ENCODE peak calls at places on chromosomes 6 and 20, in five cellular contexts. S is choroid plexus epithelial cell, M is Calu3, P is epithelial cell of esophagus, E is Panc1. X is an unnamed sample.
A peak's percentile ranks its signal among the peaks of the same experiment; 100 is the strongest.

GRCh38 chr6:42378125-42378524 is 73.6 kb downstream of the TRERF1 start:
- DNase-seq in M (no peak), S (no peak), E (no peak), P (no peak), X (no peak)

GRCh38 chr6:121463087-121463486 is 27.6 kb downstream of the GJA1 start:
- DNase-seq in P (no peak), E (no peak), M (no peak), S (no peak), X (no peak)

GRCh38 chr6:37433657-37434271 is 743 bp downstream of the CMTR1 start:
- DNase-seq in M (peak; percentile 36), P (peak; percentile 26), S (peak; percentile 30), E (no peak), X (no peak)

GRCh38 chr6:166650047-166650446 is 23.0 kb upstream of the RPS6KA2 start:
- DNase-seq in P (no peak), M (no peak), E (no peak), S (no peak), X (no peak)

GRCh38 chr6:63097222-63097621 is 114.0 kb upstream of the FKBP1C start:
- DNase-seq in S (no peak), M (no peak), P (no peak), E (no peak), X (no peak)

GRCh38 chr6:158467923-158468322 is 92.0 kb upstream of the TMEM181 start:
- DNase-seq in M (no peak), S (peak; percentile 50), P (no peak), E (no peak), X (no peak)

GRCh38 chr6:6930223-6930880 is 177.4 kb upstream of the RREB1 start:
- DNase-seq in M (no peak), P (no peak), E (no peak), S (no peak), X (no peak)

GRCh38 chr20:5544175-5544574 is 206.0 kb upstream of the SHLD1 start:
- DNase-seq in M (no peak), E (no peak), P (no peak), S (no peak), X (no peak)

GRCh38 chr6:41602422-41602743 is 35.9 kb upstream of the MDFI start:
- DNase-seq in E (no peak), P (no peak), M (no peak), S (no peak), X (no peak)

GRCh38 chr20:34907616-34908469 is 31.4 kb downstream of the ACSS2 start:
- DNase-seq in M (peak; percentile 66), E (peak; percentile 76), S (peak; percentile 54), P (peak; percentile 98), X (no peak)

GRCh38 chr20:58683132-58683531 is 9.5 kb upstream of the NPEPL1 start:
- DNase-seq in M (no peak), E (no peak), S (no peak), P (no peak), X (no peak)

DNA sequence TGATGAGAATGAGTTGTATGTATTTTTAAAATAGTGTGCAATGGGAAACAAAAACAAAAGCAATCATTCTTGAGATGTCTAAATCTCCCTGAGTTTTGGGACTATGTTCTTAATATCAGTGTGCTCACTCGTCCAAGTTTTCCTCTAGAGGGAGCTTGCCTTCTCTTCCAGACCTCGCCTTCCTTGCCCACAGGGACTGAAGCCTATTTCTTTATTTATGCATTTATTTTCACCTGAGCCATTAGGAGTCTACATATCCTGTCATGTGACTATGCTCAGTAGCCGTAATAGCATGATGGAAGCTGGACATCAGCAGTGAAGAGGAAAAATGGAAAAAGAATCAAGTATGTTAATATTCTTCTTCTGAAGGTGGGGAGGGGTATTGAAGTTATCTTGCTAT is 131.2 kb downstream of the SH3BGRL2 start:
- DNase-seq in M (peak; percentile 13), E (no peak), P (peak; percentile 22), S (peak; percentile 48), X (no peak)
- TF ChIP-seq CTCF in M (peak; percentile 13), E (peak; percentile 62), P (peak; percentile 54), S (peak; percentile 65), X (peak; percentile 26)

GRCh38 chr20:23517719-23518118 is 26.8 kb downstream of the CST8 start:
- DNase-seq in P (no peak), M (no peak), E (no peak), S (no peak), X (no peak)
- TF ChIP-seq CTCF in P (no peak), M (no peak), E (no peak), S (no peak), X (no peak)

DNA sequence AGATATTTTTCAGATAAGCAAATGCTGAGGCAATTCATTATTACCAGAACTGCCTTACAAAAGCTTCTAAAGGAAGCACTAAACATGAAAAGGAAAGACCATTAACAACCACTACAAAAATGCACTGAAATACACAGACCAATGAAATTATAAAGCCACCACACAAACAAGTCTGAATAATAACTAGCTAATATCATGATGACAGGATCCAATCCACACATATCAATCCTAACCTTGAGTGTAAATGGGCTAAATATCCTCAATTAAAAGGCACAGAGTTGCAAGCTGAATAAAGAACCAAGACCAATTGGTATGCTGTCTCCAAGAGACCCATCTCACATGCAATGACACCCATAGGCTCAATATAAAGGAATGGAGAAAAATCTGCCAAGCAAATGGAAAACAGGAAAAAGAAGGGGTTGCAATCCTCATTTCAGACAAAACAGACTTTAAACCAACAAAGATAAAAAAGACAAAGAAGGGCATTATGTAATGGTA is 58.0 kb upstream of the PHIP start:
- DNase-seq in S (no peak), P (no peak), M (no peak), E (no peak), X (no peak)
- TF ChIP-seq CTCF in S (no peak), P (no peak), M (no peak), E (no peak), X (no peak)

GRCh38 chr6:155335265-155335664 is 21.0 kb upstream of the TFB1M start:
- DNase-seq in M (no peak), E (no peak), P (no peak), S (no peak), X (no peak)

GRCh38 chr6:155344341-155345006 is 30.2 kb upstream of the TFB1M start:
- DNase-seq in P (no peak), M (no peak), S (no peak), E (no peak), X (no peak)

GRCh38 chr6:155341130-155341828 is 27.0 kb upstream of the TFB1M start:
- DNase-seq in E (no peak), P (no peak), M (no peak), S (peak; percentile 67), X (no peak)

GRCh38 chr6:155340464-155341129 is 26.3 kb upstream of the TFB1M start:
- DNase-seq in E (no peak), P (peak; percentile 36), M (peak; percentile 23), S (peak; percentile 77), X (no peak)
- TF ChIP-seq CTCF in E (peak; percentile 13), P (peak; percentile 34), M (no peak), S (peak; percentile 75), X (no peak)

GRCh38 chr6:106448000-106448426 is 87.5 kb downstream of the CRYBG1 start:
- DNase-seq in P (no peak), M (no peak), E (no peak), S (no peak), X (no peak)
- TF ChIP-seq CTCF in P (no peak), M (no peak), E (no peak), S (no peak), X (no peak)

DNA sequence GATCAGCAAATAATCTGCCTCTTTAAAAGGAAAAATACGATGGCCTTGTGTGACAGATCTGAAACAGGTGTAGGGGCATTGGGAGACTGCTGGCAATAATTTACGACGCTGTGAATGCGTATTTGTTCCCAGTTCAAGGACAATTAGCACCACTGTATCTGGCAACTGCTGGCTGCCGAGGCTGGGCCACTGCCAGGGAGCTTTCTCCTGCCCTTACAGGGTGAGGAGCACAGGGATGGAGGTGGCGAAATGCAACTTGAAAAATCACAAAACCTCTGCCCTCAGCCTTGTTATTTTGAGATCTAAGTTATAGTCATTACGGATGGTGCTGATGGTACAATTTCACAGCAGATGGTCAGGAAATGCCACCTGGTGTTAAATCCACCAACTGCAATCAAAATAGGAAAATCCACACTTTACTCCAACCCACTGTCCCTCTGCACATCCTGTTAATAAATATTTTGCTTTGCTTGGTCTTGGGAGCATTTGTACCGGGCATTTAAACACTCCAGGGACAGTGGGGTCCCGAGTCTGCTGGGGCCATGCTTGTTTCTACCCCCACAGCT is 6.4 kb downstream of the MYLK4 start:
- DNase-seq in E (no peak), S (peak; percentile 53), M (no peak), P (no peak), X (no peak)
- TF ChIP-seq CTCF in E (peak; percentile 57), S (peak; percentile 68), M (peak; percentile 19), P (peak; percentile 31), X (peak; percentile 35)

GRCh38 chr20:63496404-63497120 is 2.3 kb downstream of the EEF1A2 start:
- DNase-seq in M (no peak), P (no peak), S (no peak), E (no peak), X (no peak)
- TF ChIP-seq CTCF in M (peak; percentile 16), P (no peak), S (no peak), E (no peak), X (peak; percentile 40)

DNA sequence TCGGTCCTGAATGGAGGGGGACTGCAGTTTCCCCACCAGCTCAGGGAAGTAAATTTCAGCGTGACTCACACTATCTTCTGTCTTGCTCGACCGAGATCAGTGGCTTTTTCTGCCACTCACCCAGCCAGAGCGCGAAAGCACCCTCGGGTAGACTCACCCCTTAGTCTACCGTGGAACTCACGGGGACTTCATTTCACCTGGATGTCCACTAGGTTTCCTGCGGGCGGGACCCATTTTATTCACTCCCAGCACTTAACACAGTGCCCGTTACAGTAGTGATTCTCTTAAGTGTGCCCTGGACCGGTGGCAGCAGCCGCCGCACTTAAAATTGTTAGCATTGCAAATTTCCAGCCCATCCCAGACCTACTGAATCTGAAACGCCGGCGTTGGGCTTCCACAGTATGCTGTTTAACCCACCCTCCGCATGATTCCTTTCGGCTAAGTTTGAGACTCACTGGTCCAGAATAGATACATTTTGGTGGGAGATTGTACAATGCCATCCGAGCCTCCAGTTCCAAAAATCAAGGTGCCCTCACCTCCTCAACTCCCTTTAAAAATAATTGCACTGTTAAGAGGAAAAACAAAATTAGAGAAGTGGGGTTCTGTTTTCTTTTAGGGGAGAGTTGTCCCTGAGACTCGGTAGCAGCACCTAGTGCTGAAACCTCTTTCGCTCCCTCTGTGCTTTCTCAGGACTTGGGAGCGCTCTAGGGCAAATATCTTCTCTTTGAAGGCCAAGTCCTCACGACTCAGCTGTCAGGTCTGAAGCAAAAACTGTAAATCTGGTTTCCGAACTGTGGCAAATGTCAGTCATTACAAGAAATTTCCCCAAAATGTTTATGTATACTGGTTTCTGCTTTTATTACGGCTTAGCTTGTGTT is 1.0 kb downstream of the SMPDL3A start:
- DNase-seq in S (peak; percentile 61), E (peak; percentile 18), M (no peak), P (peak; percentile 63), X (no peak)
- TF ChIP-seq CTCF in S (peak; percentile 35), E (peak; percentile 28), M (no peak), P (peak; percentile 2), X (peak; percentile 14)

DNA sequence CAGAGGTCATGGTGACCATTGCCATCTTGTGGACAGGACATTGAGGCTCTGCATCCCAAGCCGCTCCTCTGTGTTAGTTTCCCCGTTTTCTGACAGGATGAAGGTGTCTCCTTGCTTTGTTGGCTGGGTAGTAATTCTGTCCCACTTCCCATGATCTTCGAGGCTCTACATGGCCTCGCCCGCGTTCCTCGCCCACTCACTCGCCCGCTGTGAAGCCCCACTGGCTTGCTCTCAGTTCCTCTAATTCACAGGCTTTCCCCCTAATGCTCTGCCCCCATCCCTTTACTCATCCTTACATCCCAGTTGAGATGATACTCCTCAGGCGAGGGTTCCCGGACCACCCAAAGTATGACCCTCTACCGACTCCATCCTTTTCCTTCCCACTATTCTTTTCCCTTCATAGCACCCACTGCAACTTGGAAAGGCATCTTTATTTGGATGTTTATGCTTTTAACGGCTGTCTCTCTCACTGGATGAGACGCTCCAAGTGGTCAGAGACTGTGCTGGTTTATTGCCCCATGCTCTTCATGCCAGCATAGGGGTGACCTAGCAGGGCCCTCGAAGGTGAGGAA is 511 bp upstream of the SLC35B2 start:
- DNase-seq in E (no peak), M (no peak), P (no peak), S (no peak), X (no peak)
- TF ChIP-seq CTCF in E (peak; percentile 80), M (no peak), P (no peak), S (no peak), X (peak; percentile 10)